ENCODE peak calls at places on chromosomes 4 and X, in five cellular contexts. J, K, P, H and U are unnamed samples.

GRCh38 chr4:121025540-121025939 is 46.8 kb downstream of the NDNF start:
- DNase-seq in H (no peak), J (no peak), P (no peak), K (no peak), U (no peak)

GRCh38 chrX:118688935-118689334 is 38.5 kb upstream of the IL13RA1 start:
- DNase-seq in J (no peak), H (no peak), P (no peak), K (no peak), U (no peak)

GRCh38 chr4:76513517-76513916 is 78.5 kb downstream of the SHROOM3 start:
- DNase-seq in K (no peak), H (no peak), P (no peak), J (no peak), U (no peak)

GRCh38 chr4:123995939-123996338 is 599.3 kb downstream of the SPRY1 start:
- DNase-seq in P (no peak), J (no peak), H (no peak), K (no peak), U (no peak)

GRCh38 chr4:54152846-54153600 is 53.1 kb downstream of the GSX2 start:
- DNase-seq in P (no peak), J (no peak), K (no peak), H (no peak), U (no peak)

GRCh38 chr4:172547724-172548123 is 620.9 kb upstream of the GALNT7 start:
- DNase-seq in K (no peak), P (no peak), J (no peak), H (no peak), U (no peak)

GRCh38 chr4:76581276-76581675 is 146.2 kb downstream of the SHROOM3 start:
- DNase-seq in H (no peak), K (no peak), P (no peak), J (no peak), U (no peak)

GRCh38 chr4:146368209-146368608 is 153.5 kb downstream of the SLC10A7 start:
- DNase-seq in P (no peak), K (no peak), J (no peak), H (no peak), U (no peak)

GRCh38 chrX:53713987-53714579 is 27.6 kb upstream of the HUWE1 start:
- DNase-seq in K (peak; percentile 36), J (no peak), P (no peak), H (no peak), U (no peak)

GRCh38 chr4:13944095-13944501 is 316.6 kb upstream of the BOD1L1 start:
- DNase-seq in P (no peak), H (peak; percentile 39), K (no peak), J (no peak), U (no peak)

GRCh38 chr4:83905952-83906351 is 370.0 kb downstream of the GPAT3 start:
- DNase-seq in P (no peak), K (no peak), H (no peak), J (no peak), U (no peak)

GRCh38 chr4:168408620-168409019 is 71.7 kb downstream of the DDX60L start:
- DNase-seq in J (peak; percentile 77), H (no peak), P (no peak), K (no peak), U (peak; percentile 40)

GRCh38 chr4:76504613-76505465 is 69.8 kb downstream of the SHROOM3 start:
- DNase-seq in P (peak; percentile 50), K (peak; percentile 52), H (no peak), J (peak; percentile 33), U (no peak)

GRCh38 chr4:76622126-76622525 is 187.1 kb downstream of the SHROOM3 start:
- DNase-seq in K (no peak), H (no peak), J (no peak), P (no peak), U (no peak)

GRCh38 chr4:72525938-72526337 is 43.1 kb downstream of the ADAMTS3 start:
- DNase-seq in K (no peak), J (no peak), P (no peak), H (peak; percentile 55), U (no peak)

GRCh38 chr4:158578476-158578875 is 56.8 kb downstream of the RXFP1 start:
- DNase-seq in K (no peak), P (no peak), H (no peak), J (no peak), U (no peak)

GRCh38 chrX:136909706-136910564 is 29.4 kb upstream of the RBMX start:
- DNase-seq in K (peak; percentile 64), H (peak; percentile 92), P (peak; percentile 55), J (peak; percentile 92), U (peak; percentile 89)